ENCODE peak calls at places on chromosomes 4 and X, in eight cellular contexts. U is esophagus squamous epithelium; A is uterus; V is tibial nerve; O is psoas muscle; X is DND-41; H is CD8-positive, alpha-beta memory T cell; T is aorta. I is an unnamed sample. For H3K4me1, the result is how much of the 10 kb centered on the place peaks cover.

GRCh38 chr4:160370046-160370445 is 1267.2 kb downstream of the RAPGEF2 start:
- DNase-seq in U (no peak), A (no peak), V (no peak), O (no peak), X (no peak), H (no peak), T (no peak), I (no peak)

GRCh38 chr4:189202869-189203271 is 737.8 kb upstream of the FRG1 start:
- DNase-seq in U (no peak), A (no peak), V (no peak), O (no peak), X (peak), H (no peak), T (no peak), I (no peak)

GRCh38 chr4:163673848-163674702 is 179.6 kb downstream of the TMA16 start:
- DNase-seq in U (no peak), A (no peak), V (no peak), O (no peak), X (no peak), H (no peak), T (no peak), I (no peak)

GRCh38 chr4:113958766-113959540 is 20.5 kb downstream of the ARSJ start:
- DNase-seq in U (no peak), A (no peak), V (no peak), O (no peak), X (no peak), H (no peak), T (no peak), I (no peak)

GRCh38 chrX:133989993-133990392 is 4.6 kb upstream of the GPC3 start:
- DNase-seq in U (no peak), A (no peak), V (no peak), O (no peak), X (no peak), H (no peak), T (no peak), I (no peak)

GRCh38 chr4:127261476-127261875 is 371.3 kb upstream of the INTU start:
- DNase-seq in U (no peak), A (no peak), V (no peak), O (no peak), X (no peak), H (no peak), T (no peak), I (no peak)

GRCh38 chrX:30735839-30736238 is 82.6 kb downstream of the GK start:
- DNase-seq in U (no peak), A (peak), V (peak), O (no peak), X (peak), H (peak), T (peak), I (peak)

GRCh38 chr4:146224331-146224966 is 10.1 kb downstream of the REELD1 start:
- DNase-seq in U (no peak), A (no peak), V (no peak), O (no peak), X (no peak), H (no peak), T (no peak), I (no peak)

GRCh38 chr4:48538358-48538757 is 48.3 kb downstream of the ZAR1 start:
- DNase-seq in U (no peak), A (no peak), V (no peak), O (no peak), X (no peak), H (no peak), T (no peak), I (no peak)

GRCh38 chrX:101550362-101550761 is at the start of gene ARMCX1:
- DNase-seq in U (no peak), A (peak), V (peak), O (peak), X (no peak), H (no peak), T (peak), I (no peak)

GRCh38 chrX:14013074-14013473 is 16.6 kb downstream of the GEMIN8 start:
- DNase-seq in U (no peak), A (no peak), V (no peak), O (no peak), X (no peak), H (no peak), T (no peak), I (no peak)

GRCh38 chr4:16443504-16444088 is 217.3 kb upstream of the TAPT1 start:
- DNase-seq in U (no peak), A (no peak), V (no peak), O (no peak), X (peak), H (no peak), T (no peak), I (peak)

GRCh38 chr4:39855909-39856512 is 121.7 kb downstream of the PDS5A start:
- DNase-seq in U (no peak), A (no peak), V (no peak), O (no peak), X (no peak), H (no peak), T (no peak), I (no peak)

GRCh38 chr4:105978684-105979296 is 83.5 kb downstream of the NPNT start:
- DNase-seq in U (no peak), A (no peak), V (no peak), O (peak), X (no peak), H (no peak), T (peak), I (no peak)

GRCh38 chr4:68342139-68342538 is 7.8 kb downstream of the YTHDC1 start:
- DNase-seq in U (no peak), A (no peak), V (no peak), O (no peak), X (no peak), H (no peak), T (no peak), I (no peak)

GRCh38 chr4:74370912-74371311 is 6.0 kb downstream of the EREG start:
- DNase-seq in U (no peak), A (no peak), V (no peak), O (no peak), X (peak), H (no peak), T (no peak), I (peak)

GRCh38 chrX:143121471-143121870 is 95.7 kb downstream of the SPANXN4 start:
- DNase-seq in U (no peak), A (no peak), V (no peak), O (no peak), X (no peak), H (no peak), T (no peak), I (no peak)

GRCh38 chr4:22500831-22501714 is 14.8 kb downstream of the ADGRA3 start:
- DNase-seq in U (no peak), A (no peak), V (no peak), O (no peak), X (no peak), H (no peak), T (no peak), I (no peak)
- H3K4me3 ChIP-seq in U (no peak), A (no peak), V (no peak), O (no peak), X (no peak), H (no peak), T (no peak), I (no peak)

GRCh38 chr4:85512446-85513205 is 37.7 kb downstream of the ARHGAP24 start:
- DNase-seq in U (no peak), A (no peak), V (no peak), O (no peak), X (no peak), H (no peak), T (no peak), I (no peak)
- H3K4me1 ChIP-seq in U (under half), A (under half), V (under half), O (under half), X (under half), H (under half), T (under half), I (half or more)

GRCh38 chr4:174211611-174212044 is 71.8 kb downstream of the FBXO8 start:
- DNase-seq in U (no peak), A (no peak), V (no peak), O (no peak), X (no peak), H (no peak), T (no peak), I (no peak)
- H3K4me3 ChIP-seq in U (peak), A (no peak), V (no peak), O (no peak), X (no peak), H (no peak), T (no peak), I (no peak)

GRCh38 chrX:3589474-3589873 is 124.0 kb downstream of the PRKX start:
- DNase-seq in U (no peak), A (no peak), V (no peak), O (no peak), X (no peak), H (no peak), T (no peak), I (no peak)
- H3K4me1 ChIP-seq in U (under half), A (under half), V (under half), O (under half), X (under half), H (under half), T (under half), I (under half)

I was measured in Karpas-422.